ENCODE peak calls at places on chromosomes 7 and 10, in ten cellular contexts. One of them, this sample, is unnamed. For H3K36me3, the result is how much of the 10 kb centered on the place peaks cover.

GRCh38 chr10:49627644-49628247 is 13.9 kb downstream of the CHAT start:
- DNase-seq in HAP-1: no peak
- DNase-seq in SK-N-SH: no peak
- DNase-seq in thyroid gland: no peak
- DNase-seq in hepatocyte: no peak
- DNase-seq in OCI-LY7: no peak
- DNase-seq in fibroblast of lung: no peak
- DNase-seq in left ventricle myocardium inferior: no peak
- DNase-seq in IMR-90: no peak
- DNase-seq in mesendoderm: no peak
- DNase-seq in this sample: no peak

GRCh38 chr10:124741281-124741921 is 2.8 kb downstream of the FAM53B start:
- DNase-seq in fibroblast of lung: peak
- DNase-seq in hepatocyte: peak
- DNase-seq in HAP-1: peak
- DNase-seq in OCI-LY7: peak
- DNase-seq in SK-N-SH: peak
- DNase-seq in mesendoderm: peak
- DNase-seq in left ventricle myocardium inferior: peak
- DNase-seq in IMR-90: peak
- DNase-seq in thyroid gland: peak
- DNase-seq in this sample: peak

GRCh38 chr7:13197501-13197900 is 510.1 kb downstream of the ARL4A start:
- DNase-seq in IMR-90: peak
- DNase-seq in mesendoderm: no peak
- DNase-seq in HAP-1: no peak
- DNase-seq in fibroblast of lung: peak
- DNase-seq in SK-N-SH: no peak
- DNase-seq in hepatocyte: no peak
- DNase-seq in OCI-LY7: no peak
- DNase-seq in thyroid gland: no peak
- DNase-seq in left ventricle myocardium inferior: no peak
- DNase-seq in this sample: no peak

GRCh38 chr10:62069452-62070191 is 168.1 kb downstream of the ARID5B start:
- DNase-seq in SK-N-SH: no peak
- DNase-seq in thyroid gland: no peak
- DNase-seq in fibroblast of lung: no peak
- DNase-seq in IMR-90: no peak
- DNase-seq in left ventricle myocardium inferior: no peak
- DNase-seq in HAP-1: no peak
- DNase-seq in hepatocyte: no peak
- DNase-seq in OCI-LY7: no peak
- DNase-seq in mesendoderm: no peak
- DNase-seq in this sample: no peak

GRCh38 chr7:158085741-158086695 is 501.6 kb downstream of the PTPRN2 start:
- DNase-seq in IMR-90: no peak
- DNase-seq in fibroblast of lung: no peak
- DNase-seq in left ventricle myocardium inferior: no peak
- DNase-seq in thyroid gland: no peak
- DNase-seq in OCI-LY7: no peak
- DNase-seq in mesendoderm: no peak
- DNase-seq in HAP-1: no peak
- DNase-seq in hepatocyte: no peak
- DNase-seq in SK-N-SH: peak
- DNase-seq in this sample: no peak

GRCh38 chr10:121598261-121599249 is at the start of gene FGFR2:
- DNase-seq in HAP-1: peak
- DNase-seq in OCI-LY7: no peak
- DNase-seq in SK-N-SH: peak
- DNase-seq in IMR-90: no peak
- DNase-seq in thyroid gland: peak
- DNase-seq in hepatocyte: peak
- DNase-seq in fibroblast of lung: peak
- DNase-seq in mesendoderm: peak
- DNase-seq in left ventricle myocardium inferior: peak
- DNase-seq in this sample: peak

GRCh38 chr7:94696981-94697670 is 41.2 kb upstream of the SGCE start:
- DNase-seq in thyroid gland: peak
- DNase-seq in left ventricle myocardium inferior: no peak
- DNase-seq in mesendoderm: peak
- DNase-seq in fibroblast of lung: peak
- DNase-seq in IMR-90: peak
- DNase-seq in HAP-1: no peak
- DNase-seq in OCI-LY7: no peak
- DNase-seq in hepatocyte: peak
- DNase-seq in SK-N-SH: no peak
- DNase-seq in this sample: no peak

GRCh38 chr7:138602456-138602855 is 98.7 kb downstream of the SVOPL start:
- DNase-seq in HAP-1: peak
- DNase-seq in hepatocyte: no peak
- DNase-seq in SK-N-SH: peak
- DNase-seq in left ventricle myocardium inferior: no peak
- DNase-seq in thyroid gland: no peak
- DNase-seq in IMR-90: no peak
- DNase-seq in mesendoderm: no peak
- DNase-seq in fibroblast of lung: no peak
- DNase-seq in OCI-LY7: no peak
- DNase-seq in this sample: no peak

GRCh38 chr10:22159979-22160378 is 57.8 kb downstream of the EBLN1 start:
- DNase-seq in IMR-90: no peak
- DNase-seq in left ventricle myocardium inferior: no peak
- DNase-seq in thyroid gland: no peak
- DNase-seq in OCI-LY7: no peak
- DNase-seq in mesendoderm: no peak
- DNase-seq in HAP-1: no peak
- DNase-seq in SK-N-SH: no peak
- DNase-seq in hepatocyte: no peak
- DNase-seq in fibroblast of lung: no peak
- DNase-seq in this sample: no peak

DNA sequence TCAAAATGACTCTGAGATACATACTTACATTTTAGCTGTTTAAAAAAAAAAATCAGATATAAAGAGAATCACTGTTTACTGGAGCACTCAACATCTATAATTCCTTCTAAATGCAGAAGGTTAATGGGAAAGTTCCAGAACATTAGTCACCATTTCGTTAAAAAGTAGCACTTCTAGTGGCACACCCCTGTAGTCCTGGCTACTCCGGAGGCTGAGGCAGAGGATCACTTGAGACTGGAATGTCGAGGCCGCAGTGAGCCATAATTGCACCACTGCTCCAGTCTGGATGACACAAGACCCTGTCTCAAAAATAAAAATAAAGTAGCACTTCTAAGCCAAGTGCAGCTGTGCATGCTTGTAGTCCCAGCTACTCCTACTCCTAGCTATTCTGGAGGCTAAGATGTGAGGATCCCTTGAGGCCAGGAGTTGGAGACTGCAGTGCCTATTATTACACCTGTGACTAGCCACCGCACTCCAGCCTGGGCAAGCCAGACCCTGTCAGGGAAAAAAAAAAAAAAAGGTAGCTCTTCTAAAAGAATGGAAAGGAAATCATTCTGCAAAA is 2.2 kb downstream of the FGFBP3 start:
- DNase-seq in mesendoderm: no peak
- DNase-seq in SK-N-SH: no peak
- DNase-seq in thyroid gland: no peak
- DNase-seq in OCI-LY7: no peak
- DNase-seq in fibroblast of lung: peak
- DNase-seq in hepatocyte: no peak
- DNase-seq in HAP-1: no peak
- DNase-seq in left ventricle myocardium inferior: no peak
- DNase-seq in IMR-90: no peak
- DNase-seq in this sample: no peak
- H3K4me3 ChIP-seq in mesendoderm: no peak
- H3K4me3 ChIP-seq in SK-N-SH: peak
- H3K4me3 ChIP-seq in thyroid gland: no peak
- H3K4me3 ChIP-seq in OCI-LY7: peak
- H3K4me3 ChIP-seq in fibroblast of lung: no peak
- H3K4me3 ChIP-seq in hepatocyte: no peak
- H3K4me3 ChIP-seq in HAP-1: no peak
- H3K4me3 ChIP-seq in left ventricle myocardium inferior: peak
- H3K4me3 ChIP-seq in IMR-90: no peak
- H3K4me3 ChIP-seq in this sample: peak

DNA sequence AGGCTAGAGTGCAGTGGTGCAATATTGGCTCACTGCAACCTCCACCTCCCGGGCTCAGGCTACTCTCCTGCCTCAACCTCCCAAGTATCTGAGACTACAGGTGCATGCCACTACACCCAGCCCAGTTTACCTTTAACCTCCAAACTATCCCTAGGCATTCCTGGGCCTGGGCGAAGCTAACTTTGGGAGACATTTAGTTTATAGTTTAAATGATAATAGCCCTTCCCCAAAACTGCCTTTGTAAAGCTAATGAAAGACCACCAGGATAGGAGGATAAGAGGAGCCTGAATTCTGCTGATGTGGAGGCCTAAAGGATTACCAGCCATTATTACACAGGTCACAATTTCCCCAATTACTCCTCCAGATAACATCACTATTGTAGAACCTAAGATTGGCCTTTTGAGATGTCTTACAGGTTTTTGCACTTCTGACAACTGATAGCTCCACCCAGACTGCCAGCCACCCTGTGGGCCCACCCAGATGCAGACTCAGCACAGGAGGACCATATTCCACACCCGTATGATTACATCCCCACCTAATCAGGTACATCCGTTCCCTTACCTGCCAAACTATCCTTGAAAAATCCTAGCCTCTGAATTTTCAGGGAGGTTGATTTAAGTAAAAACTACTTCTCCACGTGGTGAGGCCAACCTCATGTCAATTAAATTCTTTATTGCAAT is 62.4 kb upstream of the TMEM254 start:
- DNase-seq in OCI-LY7: no peak
- DNase-seq in mesendoderm: no peak
- DNase-seq in thyroid gland: no peak
- DNase-seq in HAP-1: no peak
- DNase-seq in fibroblast of lung: no peak
- DNase-seq in SK-N-SH: no peak
- DNase-seq in hepatocyte: no peak
- DNase-seq in left ventricle myocardium inferior: no peak
- DNase-seq in IMR-90: no peak
- DNase-seq in this sample: peak
- H3K36me3 ChIP-seq in OCI-LY7: under half
- H3K36me3 ChIP-seq in mesendoderm: under half
- H3K36me3 ChIP-seq in thyroid gland: under half
- H3K36me3 ChIP-seq in HAP-1: under half
- H3K36me3 ChIP-seq in fibroblast of lung: under half
- H3K36me3 ChIP-seq in SK-N-SH: under half
- H3K36me3 ChIP-seq in hepatocyte: under half
- H3K36me3 ChIP-seq in left ventricle myocardium inferior: under half
- H3K36me3 ChIP-seq in IMR-90: under half
- H3K36me3 ChIP-seq in this sample: under half

GRCh38 chr10:45100429-45100828 is 99.7 kb downstream of the ZNF22 start:
- DNase-seq in fibroblast of lung: no peak
- DNase-seq in OCI-LY7: no peak
- DNase-seq in hepatocyte: no peak
- DNase-seq in IMR-90: no peak
- DNase-seq in left ventricle myocardium inferior: no peak
- DNase-seq in mesendoderm: no peak
- DNase-seq in HAP-1: no peak
- DNase-seq in SK-N-SH: no peak
- DNase-seq in thyroid gland: no peak
- DNase-seq in this sample: no peak
- H3K4me3 ChIP-seq in fibroblast of lung: no peak
- H3K4me3 ChIP-seq in OCI-LY7: no peak
- H3K4me3 ChIP-seq in hepatocyte: no peak
- H3K4me3 ChIP-seq in IMR-90: no peak
- H3K4me3 ChIP-seq in left ventricle myocardium inferior: no peak
- H3K4me3 ChIP-seq in mesendoderm: no peak
- H3K4me3 ChIP-seq in HAP-1: no peak
- H3K4me3 ChIP-seq in SK-N-SH: no peak
- H3K4me3 ChIP-seq in thyroid gland: no peak
- H3K4me3 ChIP-seq in this sample: no peak

GRCh38 chr7:5387711-5388245 is 35.9 kb downstream of the TNRC18 start:
- DNase-seq in left ventricle myocardium inferior: no peak
- DNase-seq in OCI-LY7: no peak
- DNase-seq in IMR-90: no peak
- DNase-seq in hepatocyte: no peak
- DNase-seq in SK-N-SH: no peak
- DNase-seq in thyroid gland: no peak
- DNase-seq in HAP-1: no peak
- DNase-seq in fibroblast of lung: no peak
- DNase-seq in mesendoderm: no peak
- DNase-seq in this sample: peak
- H3K36me3 ChIP-seq in left ventricle myocardium inferior: half or more
- H3K36me3 ChIP-seq in OCI-LY7: under half
- H3K36me3 ChIP-seq in IMR-90: half or more
- H3K36me3 ChIP-seq in hepatocyte: under half
- H3K36me3 ChIP-seq in SK-N-SH: under half
- H3K36me3 ChIP-seq in thyroid gland: under half
- H3K36me3 ChIP-seq in HAP-1: under half
- H3K36me3 ChIP-seq in fibroblast of lung: under half
- H3K36me3 ChIP-seq in mesendoderm: under half
- H3K36me3 ChIP-seq in this sample: under half